ENCODE peak calls at places on chromosomes 16 and 17, in five cellular contexts. S is HFF-Myc, O is mucosa of descending colon, I is posterior vena cava, Z is GM18507. N is an unnamed sample.

GRCh38 chr17:14886200-14886739 is 378.9 kb downstream of the PMP22 start:
- DNase-seq in S (no peak), O (no peak), I (no peak), Z (no peak), N (no peak)

GRCh38 chr17:9285602-9286001 is 264.3 kb downstream of the NTN1 start:
- DNase-seq in S (no peak), O (no peak), I (no peak), Z (no peak), N (no peak)

GRCh38 chr16:11699234-11699894 is 31.1 kb downstream of the SNN start:
- DNase-seq in S (no peak), O (no peak), I (no peak), Z (no peak), N (no peak)

GRCh38 chr17:58541249-58541648 is 26.8 kb upstream of the MTMR4 start:
- DNase-seq in S (no peak), O (no peak), I (no peak), Z (no peak), N (no peak)

GRCh38 chr17:7586673-7587419 is 3.0 kb downstream of the SOX15 start:
- DNase-seq in S (no peak), O (no peak), I (peak; percentile 62), Z (no peak), N (no peak)

GRCh38 chr16:12771341-12771798 is 32.3 kb downstream of the CPPED1 start:
- DNase-seq in S (no peak), O (no peak), I (no peak), Z (no peak), N (no peak)

GRCh38 chr16:53732296-53732929 is 28.5 kb downstream of the FTO start:
- DNase-seq in S (no peak), O (no peak), I (no peak), Z (no peak), N (no peak)

GRCh38 chr17:7626956-7627249 is 718 bp downstream of the SAT2 start:
- DNase-seq in S (no peak), O (no peak), I (no peak), Z (no peak), N (no peak)

GRCh38 chr17:78879679-78880186 is 23.3 kb downstream of the CEP295NL start:
- DNase-seq in S (peak; percentile 94), O (no peak), I (peak; percentile 95), Z (no peak), N (peak; percentile 20)

GRCh38 chr16:70725024-70725911 is 39.4 kb upstream of the MTSS2 start:
- DNase-seq in S (no peak), O (no peak), I (no peak), Z (no peak), N (no peak)

GRCh38 chr16:50208460-50208931 is 55.4 kb downstream of the TENT4B start:
- DNase-seq in S (peak; percentile 79), O (no peak), I (no peak), Z (no peak), N (no peak)

GRCh38 chr16:64158941-64159588 is 962.8 kb downstream of the CDH11 start:
- DNase-seq in S (no peak), O (no peak), I (no peak), Z (no peak), N (no peak)

GRCh38 chr16:82011199-82011641 is at the start of gene SDR42E1:
- DNase-seq in S (no peak), O (peak; percentile 81), I (no peak), Z (peak; percentile 55), N (peak; percentile 35)

GRCh38 chr16:70663524-70664324 is 17.4 kb downstream of the IL34 start:
- DNase-seq in S (no peak), O (no peak), I (peak; percentile 78), Z (no peak), N (no peak)

GRCh38 chr17:30062372-30062771 is 54.2 kb upstream of the NSRP1 start:
- DNase-seq in S (no peak), O (no peak), I (no peak), Z (no peak), N (no peak)

GRCh38 chr17:14304876-14305636 is 4.2 kb downstream of the HS3ST3B1 start:
- DNase-seq in S (no peak), O (no peak), I (no peak), Z (no peak), N (no peak)

GRCh38 chr17:82782657-82783207 is 30.9 kb downstream of the TBCD start:
- DNase-seq in S (no peak), O (no peak), I (no peak), Z (no peak), N (no peak)

GRCh38 chr16:1729445-1729844 is 23.4 kb downstream of the MAPK8IP3 start:
- DNase-seq in S (no peak), O (no peak), I (no peak), Z (no peak), N (no peak)